ENCODE peak calls at places on chromosomes 7 and 10, in seven cellular contexts. L, I, N, W, G, E and X are unnamed samples.

GRCh38 chr10:65358565-65358964 is 1567.3 kb upstream of the LRRTM3 start:
- DNase-seq in W (no peak), L (peak), N (peak), E (peak), G (peak), I (no peak), X (no peak)

GRCh38 chr7:14305233-14305866 is 315.9 kb upstream of the ETV1 start:
- DNase-seq in E (no peak), W (no peak), I (no peak), G (no peak), L (no peak), N (no peak), X (no peak)

GRCh38 chr10:25575343-25575742 is 358.7 kb upstream of the MYO3A start:
- DNase-seq in I (no peak), E (peak), L (no peak), N (no peak), G (no peak), W (no peak), X (no peak)

GRCh38 chr10:102299873-102300272 is 54.5 kb downstream of the GBF1 start:
- DNase-seq in N (no peak), L (peak), I (no peak), G (no peak), E (no peak), W (no peak), X (no peak)

GRCh38 chr7:674454-675410 is 51.8 kb upstream of the DNAAF5 start:
- DNase-seq in I (no peak), L (peak), N (no peak), E (no peak), G (no peak), W (no peak), X (no peak)

GRCh38 chr10:119350529-119351001 is 143.2 kb downstream of the GRK5 start:
- DNase-seq in G (no peak), L (no peak), I (no peak), E (no peak), N (no peak), W (no peak), X (no peak)

GRCh38 chr10:70461397-70462348 is 16.9 kb upstream of the PALD1 start:
- DNase-seq in L (peak), N (peak), G (peak), W (no peak), E (peak), I (no peak), X (peak)

GRCh38 chr10:114131094-114131493 is 42.9 kb downstream of the CCDC186 start:
- DNase-seq in E (no peak), N (no peak), I (no peak), W (no peak), L (no peak), G (peak), X (no peak)

GRCh38 chr7:114426824-114427223 is 12.2 kb downstream of the FOXP2 start:
- DNase-seq in E (no peak), L (no peak), W (no peak), N (no peak), I (no peak), G (no peak), X (no peak)

GRCh38 chr7:103113164-103113563 is 35.7 kb downstream of the NAPEPLD start:
- DNase-seq in I (peak), E (no peak), N (no peak), G (no peak), W (no peak), L (peak), X (no peak)

GRCh38 chr10:5888843-5889623 is 660 bp downstream of the ANKRD16 start:
- DNase-seq in L (peak), N (peak), E (peak), G (peak), W (peak), I (no peak), X (no peak)

GRCh38 chr7:12772768-12773167 is 85.3 kb downstream of the ARL4A start:
- DNase-seq in N (no peak), E (no peak), I (no peak), W (no peak), L (no peak), G (no peak), X (no peak)

GRCh38 chr10:34172936-34173533 is 642.1 kb downstream of the PARD3 start:
- DNase-seq in E (no peak), I (no peak), W (no peak), L (peak), G (no peak), N (no peak), X (no peak)

GRCh38 chr7:112575864-112576263 is 95.1 kb downstream of the LSMEM1 start:
- DNase-seq in W (no peak), E (no peak), L (peak), N (no peak), G (no peak), I (no peak), X (no peak)

GRCh38 chr10:132942101-132942739 is at the start of gene CFAP46:
- DNase-seq in L (no peak), W (no peak), N (peak), G (peak), I (no peak), E (peak), X (no peak)

GRCh38 chr7:102291056-102291915 is 4.6 kb downstream of the SH2B2 start:
- DNase-seq in L (peak), N (no peak), G (peak), I (no peak), E (no peak), W (no peak), X (no peak)

GRCh38 chr10:53209941-53210611 is 437.5 kb upstream of the MBL2 start:
- DNase-seq in L (peak), N (no peak), W (no peak), E (no peak), G (no peak), I (no peak), X (no peak)

GRCh38 chr7:5689716-5690115 is 91.7 kb downstream of the RNF216 start:
- DNase-seq in E (no peak), L (no peak), W (no peak), N (no peak), G (no peak), I (no peak), X (no peak)

GRCh38 chr7:108246227-108246837 is 116.2 kb upstream of the LAMB4 start:
- DNase-seq in I (peak), L (peak), G (peak), W (no peak), E (no peak), N (peak), X (no peak)

GRCh38 chr10:14837003-14837755 is 658 bp downstream of the CDNF start:
- DNase-seq in G (no peak), N (no peak), L (peak), E (no peak), I (peak), W (no peak), X (no peak)

GRCh38 chr10:29243750-29244149 is 45.1 kb upstream of the LYZL1 start:
- DNase-seq in N (no peak), G (no peak), I (no peak), E (peak), L (peak), W (no peak), X (no peak)
- TF ChIP-seq CTCF in N (no peak), G (peak), I (peak), E (peak), L (peak), W (peak), X (peak)

GRCh38 chr7:77254429-77254828 is 54.8 kb upstream of the FGL2 start:
- DNase-seq in N (no peak), I (no peak), W (no peak), G (no peak), L (no peak), E (no peak), X (no peak)

GRCh38 chr7:77258014-77258413 is 58.4 kb upstream of the FGL2 start:
- DNase-seq in L (peak), W (no peak), E (no peak), N (no peak), I (peak), G (no peak), X (no peak)

GRCh38 chr7:77251519-77251819 is 51.9 kb upstream of the FGL2 start:
- DNase-seq in W (no peak), I (no peak), N (no peak), G (no peak), L (no peak), E (no peak), X (no peak)

GRCh38 chr7:77253151-77253550 is 53.5 kb upstream of the FGL2 start:
- DNase-seq in G (no peak), N (no peak), L (no peak), W (no peak), I (no peak), E (no peak), X (no peak)

GRCh38 chr7:77254915-77255314 is 55.3 kb upstream of the FGL2 start:
- DNase-seq in E (no peak), N (no peak), W (no peak), I (no peak), G (no peak), L (no peak), X (no peak)
- TF ChIP-seq CTCF in E (no peak), N (no peak), W (no peak), I (no peak), G (no peak), L (no peak), X (no peak)

GRCh38 chr7:30171753-30172447 is 37.1 kb downstream of the MTURN start:
- DNase-seq in G (no peak), N (no peak), W (no peak), L (peak), E (no peak), I (no peak), X (no peak)

GRCh38 chr7:30175171-30175570 is 40.4 kb downstream of the MTURN start:
- DNase-seq in G (no peak), L (no peak), E (no peak), W (no peak), I (no peak), N (no peak), X (no peak)

GRCh38 chr7:30172451-30172850 is 37.7 kb downstream of the MTURN start:
- DNase-seq in L (peak), W (no peak), E (no peak), I (no peak), G (no peak), N (no peak), X (no peak)

GRCh38 chr7:30170460-30171197 is 35.8 kb downstream of the MTURN start:
- DNase-seq in N (no peak), G (no peak), I (no peak), W (no peak), E (no peak), L (peak), X (no peak)

GRCh38 chr7:30173058-30173897 is 38.5 kb downstream of the MTURN start:
- DNase-seq in E (peak), W (peak), L (peak), G (no peak), I (peak), N (no peak), X (no peak)
- TF ChIP-seq CTCF in E (no peak), W (peak), L (peak), G (no peak), I (peak), N (no peak), X (peak)

DNA sequence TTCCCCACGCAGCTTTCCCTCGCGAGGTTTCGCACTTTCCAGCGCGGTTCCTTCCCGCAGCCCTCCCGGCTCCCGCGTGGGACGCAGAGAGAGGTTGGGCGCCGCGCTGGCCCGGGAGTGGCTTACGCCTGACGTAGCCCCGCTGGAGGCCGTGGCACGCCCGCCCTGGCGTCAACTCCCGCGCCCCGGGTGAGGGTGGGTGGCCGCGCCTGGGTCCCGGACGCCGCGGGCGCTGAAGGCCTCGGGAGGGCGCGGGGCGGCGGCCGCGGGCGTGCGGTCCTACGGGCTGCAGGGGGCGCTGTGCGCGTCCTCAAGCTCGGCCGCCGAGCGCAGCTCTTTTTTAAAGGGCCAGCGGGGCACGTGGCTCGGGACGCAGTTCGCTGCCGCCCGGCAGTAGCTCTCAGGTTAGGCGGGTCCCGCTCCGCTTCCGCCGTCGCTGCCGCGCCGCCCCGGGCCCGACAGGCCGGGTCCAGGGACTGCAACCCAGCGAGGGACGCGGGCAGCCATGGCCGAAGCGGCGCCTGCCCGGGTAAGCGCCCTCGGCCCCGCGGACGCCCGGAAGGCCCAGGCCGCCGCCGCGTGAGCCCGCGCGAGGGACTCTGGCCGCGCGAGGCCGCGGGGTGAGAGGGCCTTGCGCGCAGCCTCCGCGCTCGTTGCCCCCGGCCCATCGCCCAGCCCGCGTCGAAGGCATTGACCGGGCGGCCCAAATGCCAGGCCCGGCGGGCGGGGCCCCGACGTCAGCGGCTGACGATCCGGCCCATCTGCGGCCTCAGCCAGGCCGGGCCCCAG is at the start of gene ZNF783:
- DNase-seq in I (peak), N (peak), E (peak), L (peak), G (peak), W (peak), X (peak)
- TF ChIP-seq CTCF in I (peak), N (peak), E (peak), L (peak), G (peak), W (peak), X (peak)

DNA sequence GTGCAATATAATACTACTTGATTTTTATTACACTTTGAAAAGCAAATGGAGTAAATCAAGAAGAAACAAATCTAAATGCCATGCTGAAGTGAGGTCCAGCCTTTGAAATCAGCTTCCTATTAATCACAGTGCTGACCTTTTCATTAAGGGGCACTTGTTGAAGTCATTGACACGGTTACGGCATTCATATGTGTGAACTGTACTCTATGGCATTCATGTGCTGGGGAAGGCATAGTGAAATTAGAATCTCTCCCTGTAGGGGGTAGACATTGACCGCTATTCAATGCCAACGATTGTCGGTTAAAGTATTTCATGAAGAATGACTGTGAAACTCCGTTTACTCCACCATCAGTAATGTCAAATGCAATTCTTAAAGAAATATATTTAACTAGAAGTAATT is 296.1 kb upstream of the SEMA3A start:
- DNase-seq in E (no peak), W (no peak), G (no peak), N (no peak), L (no peak), I (no peak), X (no peak)
- TF ChIP-seq CTCF in E (no peak), W (peak), G (no peak), N (no peak), L (no peak), I (peak), X (no peak)

DNA sequence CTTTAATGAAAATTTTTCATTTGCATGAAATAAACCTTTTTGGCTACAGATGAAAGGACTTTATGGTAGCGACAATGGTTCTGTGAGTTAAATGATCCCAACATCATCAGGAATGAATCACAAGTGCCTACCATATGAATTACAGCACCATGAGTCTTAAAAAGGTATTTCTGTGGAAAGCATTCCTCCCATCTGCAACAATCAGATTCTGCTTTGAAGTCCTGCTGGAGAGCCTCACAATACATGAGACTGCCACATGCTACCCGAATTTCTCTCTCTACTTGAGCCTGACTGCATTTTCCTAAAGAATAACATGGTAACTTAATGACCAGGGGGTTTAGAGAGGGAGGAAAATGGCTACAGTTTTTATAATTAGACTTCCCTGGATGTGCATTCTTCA is 190.3 kb downstream of the TWIST1 start:
- DNase-seq in G (no peak), L (no peak), E (no peak), W (no peak), N (no peak), I (peak), X (no peak)
- TF ChIP-seq CTCF in G (no peak), L (no peak), E (no peak), W (no peak), N (no peak), I (no peak), X (no peak)